ENCODE peak calls at places on chromosomes 7 and 10, in five cellular contexts. P is activated CD4-positive, CD25-positive, alpha-beta regulatory T cell; Z is spleen; O is anterior cingulate cortex; A is T-helper 9 cell. Q is an unnamed sample.

GRCh38 chr7:130371059-130371458 is 9.2 kb upstream of the CPA1 start:
- DNase-seq in Z (no peak), O (no peak), P (no peak), A (no peak), Q (peak; percentile 36)

GRCh38 chr10:132404911-132405462 is 8.0 kb downstream of the PWWP2B start:
- DNase-seq in A (no peak), Z (peak; percentile 76), P (no peak), O (no peak), Q (no peak)

GRCh38 chr7:157668884-157669767 is 332.3 kb downstream of the DNAJB6 start:
- DNase-seq in O (no peak), A (no peak), Z (peak; percentile 69), P (no peak), Q (no peak)

GRCh38 chr7:96045919-96046318 is 273.6 kb downstream of the DYNC1I1 start:
- DNase-seq in A (no peak), Z (no peak), P (no peak), O (no peak), Q (no peak)

GRCh38 chr7:77822269-77822668 is 23.7 kb downstream of the PHTF2 start:
- DNase-seq in A (no peak), O (no peak), Z (no peak), P (no peak), Q (no peak)

GRCh38 chr7:140972876-140973829 is 41.6 kb downstream of the MRPS33 start:
- DNase-seq in Z (no peak), O (no peak), P (no peak), A (no peak), Q (no peak)

GRCh38 chr7:57414852-57415251 is 35.1 kb upstream of the ZNF716 start:
- DNase-seq in P (no peak), Z (peak; percentile 42), O (no peak), A (no peak), Q (no peak)

GRCh38 chr10:116421815-116422214 is 5.8 kb upstream of the PNLIPRP3 start:
- DNase-seq in O (no peak), A (no peak), Z (no peak), P (no peak), Q (no peak)

GRCh38 chr10:102485093-102485785 is 17.3 kb downstream of the ACTR1A start:
- DNase-seq in A (no peak), P (no peak), O (no peak), Z (peak; percentile 58), Q (no peak)

GRCh38 chr10:95275726-95276366 is 15.0 kb downstream of the PDLIM1 start:
- DNase-seq in P (no peak), Z (no peak), O (no peak), A (no peak), Q (no peak)

GRCh38 chr7:95599069-95599468 is 2.8 kb upstream of the PDK4 start:
- DNase-seq in Z (no peak), P (no peak), O (no peak), A (no peak), Q (no peak)

GRCh38 chr10:133442191-133442966 is 11.4 kb upstream of the SCART1 start:
- DNase-seq in P (no peak), A (no peak), Z (peak; percentile 74), O (no peak), Q (no peak)

GRCh38 chr10:112716924-112717348 is 233.1 kb upstream of the TCF7L2 start:
- DNase-seq in O (no peak), Z (no peak), A (no peak), P (no peak), Q (no peak)

GRCh38 chr10:12507165-12507870 is 158.0 kb downstream of the CAMK1D start:
- DNase-seq in P (no peak), Z (no peak), O (no peak), A (no peak), Q (no peak)

GRCh38 chr10:75542902-75543301 is 111.5 kb downstream of the LRMDA start:
- DNase-seq in O (no peak), A (no peak), P (no peak), Z (no peak), Q (peak; percentile 47)

GRCh38 chr10:31242902-31243301 is 76.1 kb upstream of the ZEB1 start:
- DNase-seq in P (peak; percentile 15), A (no peak), Z (peak; percentile 57), O (no peak), Q (no peak)

GRCh38 chr10:18104223-18104872 is 35.9 kb upstream of the CACNB2 start:
- DNase-seq in P (peak; percentile 6), O (no peak), Z (no peak), A (peak; percentile 15), Q (peak; percentile 84)

GRCh38 chr10:69439350-69439739 is 11.9 kb upstream of the TSPAN15 start:
- DNase-seq in A (no peak), Z (peak; percentile 75), P (no peak), O (no peak), Q (no peak)

GRCh38 chr7:23012186-23012585 is 1.7 kb downstream of the HYCC1 start:
- DNase-seq in Z (no peak), O (no peak), P (no peak), A (no peak), Q (no peak)

GRCh38 chr10:61992059-61992460 is 90.6 kb downstream of the ARID5B start:
- DNase-seq in Z (no peak), A (no peak), P (no peak), O (no peak), Q (no peak)

GRCh38 chr10:120077707-120078492 is 185.4 kb downstream of the SEC23IP start:
- DNase-seq in Z (no peak), P (no peak), A (no peak), O (no peak), Q (no peak)

GRCh38 chr7:47444376-47445098 is 137.4 kb downstream of the TNS3 start:
- DNase-seq in Z (no peak), O (no peak), A (no peak), P (no peak), Q (peak; percentile 40)